ENCODE peak calls at places on chromosomes 2 and 18, in four cellular contexts. N is NT2/D1, F is endodermal cell, K is tibial nerve. V is an unnamed sample. For H3K4me1, the result is how much of the 10 kb centered on the place peaks cover.

GRCh38 chr2:171557363-171557762 is 35.1 kb downstream of the CYBRD1 start:
- DNase-seq in N (no peak), F (no peak), K (no peak), V (no peak)

GRCh38 chr2:231058761-231059550 is 2.3 kb downstream of the PSMD1 start:
- DNase-seq in N (no peak), F (no peak), K (no peak), V (no peak)

GRCh38 chr2:54088719-54089118 is 26.7 kb upstream of the ACYP2 start:
- DNase-seq in N (no peak), F (no peak), K (no peak), V (no peak)

GRCh38 chr2:17422066-17422465 is 96.2 kb downstream of the RAD51AP2 start:
- DNase-seq in N (no peak), F (no peak), K (no peak), V (no peak)

GRCh38 chr2:135820003-135820618 is 16.9 kb downstream of the LCT start:
- DNase-seq in N (no peak), F (no peak), K (no peak), V (no peak)

GRCh38 chr2:201952212-201952611 is 81.4 kb upstream of the FZD7 start:
- DNase-seq in N (no peak), F (peak), K (no peak), V (no peak)

GRCh38 chr2:64999754-65000153 is 10.6 kb downstream of the SLC1A4 start:
- DNase-seq in N (no peak), F (peak), K (no peak), V (no peak)

GRCh38 chr2:105438104-105438929 is 39.5 kb upstream of the FHL2 start:
- DNase-seq in N (no peak), F (no peak), K (no peak), V (no peak)

GRCh38 chr2:239927424-239927981 is 97.6 kb downstream of the NDUFA10 start:
- DNase-seq in N (no peak), F (peak), K (no peak), V (peak)

GRCh38 chr2:23420091-23420839 is 35.3 kb downstream of the KLHL29 start:
- DNase-seq in N (no peak), F (no peak), K (no peak), V (no peak)

GRCh38 chr2:240909216-240909974 is 3.3 kb downstream of the CROCC2 start:
- DNase-seq in N (no peak), F (no peak), K (no peak), V (no peak)

GRCh38 chr2:146981921-146982320 is 862.9 kb upstream of the ACVR2A start:
- DNase-seq in N (no peak), F (no peak), K (no peak), V (no peak)

GRCh38 chr2:147031897-147032296 is 812.9 kb upstream of the ACVR2A start:
- DNase-seq in N (no peak), F (no peak), K (no peak), V (no peak)

GRCh38 chr18:55405655-55406373 is 182.2 kb downstream of the TCF4 start:
- DNase-seq in N (no peak), F (no peak), K (peak), V (no peak)

GRCh38 chr18:66560092-66560491 is 43.8 kb downstream of the CDH19 start:
- DNase-seq in N (peak), F (peak), K (no peak), V (no peak)

GRCh38 chr2:74935883-74936483 is 22.5 kb upstream of the POLE4 start:
- DNase-seq in N (no peak), F (no peak), K (no peak), V (no peak)

GRCh38 chr2:239368906-239369584 is 31.8 kb downstream of the HDAC4 start:
- DNase-seq in N (no peak), F (no peak), K (no peak), V (no peak)

GRCh38 chr18:9950289-9951016 is 36.6 kb downstream of the VAPA start:
- DNase-seq in N (no peak), F (no peak), K (no peak), V (no peak)

GRCh38 chr2:39991298-39991697 is 212.2 kb upstream of the THUMPD2 start:
- DNase-seq in N (no peak), F (no peak), K (no peak), V (no peak)

GRCh38 chr2:201432038-201432437 is 19.2 kb downstream of the TRAK2 start:
- DNase-seq in N (no peak), F (no peak), K (no peak), V (no peak)

GRCh38 chr2:71878626-71879508 is 268.8 kb downstream of the CYP26B1 start:
- DNase-seq in N (no peak), F (no peak), K (peak), V (no peak)

GRCh38 chr2:216632321-216632951 is 784 bp upstream of the IGFBP2 start:
- DNase-seq in N (no peak), F (no peak), K (no peak), V (no peak)

GRCh38 chr2:169095631-169096105 is 26.3 kb downstream of the DHRS9 start:
- DNase-seq in N (no peak), F (no peak), K (no peak), V (no peak)

GRCh38 chr2:100984892-100985307 is 17.2 kb upstream of the RPL31 start:
- DNase-seq in N (peak), F (peak), K (peak), V (peak)

GRCh38 chr2:3298201-3298600 is 79.4 kb downstream of the EIPR1 start:
- DNase-seq in N (no peak), F (no peak), K (no peak), V (no peak)

GRCh38 chr18:24600076-24600654 is 139.7 kb downstream of the HRH4 start:
- DNase-seq in N (no peak), F (no peak), K (no peak), V (no peak)

GRCh38 chr2:233063269-233063975 is 3.3 kb downstream of the INPP5D start:
- DNase-seq in N (no peak), F (peak), K (no peak), V (no peak)

GRCh38 chr2:120245933-120246332 is 6.7 kb upstream of the RALB start:
- DNase-seq in N (no peak), F (no peak), K (no peak), V (no peak)
- H3K4me3 ChIP-seq in N (no peak), F (no peak), K (no peak), V (no peak)

DNA sequence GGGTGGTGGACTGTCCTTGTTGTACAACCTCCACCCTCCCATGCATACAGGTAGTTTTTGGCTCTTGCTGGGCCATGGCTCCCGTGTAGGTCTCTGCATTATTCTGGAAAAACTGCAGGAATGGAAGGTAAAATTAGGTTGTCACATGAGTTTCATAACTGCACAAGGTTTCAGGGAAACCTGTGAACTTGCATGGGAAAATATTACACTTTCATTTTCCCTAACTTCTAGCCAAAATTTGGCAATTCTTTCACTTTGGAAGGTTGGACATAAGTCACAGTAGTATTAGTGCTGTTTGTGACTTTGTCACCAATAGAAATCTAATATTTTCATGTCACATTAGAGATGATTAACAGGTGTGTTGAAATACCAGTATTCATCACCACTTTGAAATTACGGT is 118.1 kb upstream of the MGAT5 start:
- DNase-seq in N (no peak), F (no peak), K (no peak), V (no peak)
- H3K4me1 ChIP-seq in N (under half), F (under half), K (under half), V (under half)

GRCh38 chr18:54254265-54254758 is 15.0 kb upstream of the POLI start:
- DNase-seq in N (no peak), F (peak), K (no peak), V (no peak)
- H3K4me3 ChIP-seq in N (no peak), F (no peak), K (no peak), V (no peak)

GRCh38 chr2:127913808-127914457 is 28.2 kb upstream of the AMMECR1L start:
- DNase-seq in N (no peak), F (no peak), K (no peak), V (no peak)
- H3K4me1 ChIP-seq in N (under half), F (under half), K (under half), V (under half)